ENCODE peak calls at places on chromosome 5, in five cellular contexts. R is heart right ventricle, L is GM23338, P is Peyer's patch, E is neural progenitor cell. D is an unnamed sample.

GRCh38 chr5:142296914-142297417 is 27.9 kb downstream of the SPRY4 start:
- DNase-seq in R (peak; percentile 86), E (no peak), L (no peak), P (no peak), D (no peak)

GRCh38 chr5:130747556-130747955 is 417.5 kb downstream of the HINT1 start:
- DNase-seq in L (no peak), E (no peak), R (no peak), P (no peak), D (no peak)

GRCh38 chr5:68369436-68370125 is 154.0 kb downstream of the PIK3R1 start:
- DNase-seq in R (no peak), P (no peak), L (no peak), E (no peak), D (no peak)

GRCh38 chr5:6714221-6715041 is 1.2 kb downstream of the TENT4A start:
- DNase-seq in L (peak; percentile 35), P (peak; percentile 51), R (peak; percentile 23), E (peak; percentile 70), D (peak; percentile 86)

GRCh38 chr5:170078458-170078857 is 27.2 kb upstream of the FOXI1 start:
- DNase-seq in P (no peak), E (no peak), L (no peak), R (no peak), D (no peak)

GRCh38 chr5:142576303-142576702 is 109.6 kb downstream of the FGF1 start:
- DNase-seq in E (no peak), P (no peak), L (no peak), R (no peak), D (no peak)

GRCh38 chr5:14261237-14261636 is 118.1 kb downstream of the TRIO start:
- DNase-seq in E (peak; percentile 39), P (no peak), R (no peak), L (no peak), D (no peak)

GRCh38 chr5:133474851-133475590 is 137.3 kb downstream of the FSTL4 start:
- DNase-seq in P (no peak), L (no peak), E (no peak), R (no peak), D (no peak)

GRCh38 chr5:27402828-27403227 is 364.4 kb upstream of the CDH9 start:
- DNase-seq in E (no peak), P (no peak), R (no peak), L (no peak), D (no peak)

GRCh38 chr5:14487101-14487895 is 94.3 kb upstream of the OTULINL start:
- DNase-seq in P (no peak), L (peak; percentile 56), R (no peak), E (no peak), D (no peak)

GRCh38 chr5:6758201-6758600 is 45.0 kb downstream of the TENT4A start:
- DNase-seq in L (no peak), R (no peak), P (no peak), E (no peak), D (no peak)

GRCh38 chr5:135473956-135474670 is 22.0 kb upstream of the TIFAB start:
- DNase-seq in E (no peak), P (no peak), R (no peak), L (no peak), D (no peak)

GRCh38 chr5:180639287-180639686 is 10.1 kb downstream of the FLT4 start:
- DNase-seq in E (no peak), R (no peak), L (no peak), P (no peak), D (no peak)

GRCh38 chr5:179420476-179420875 is 75.2 kb upstream of the ADAMTS2 start:
- DNase-seq in R (no peak), E (no peak), P (no peak), L (no peak), D (peak; percentile 26)

GRCh38 chr5:149900390-149900789 is 44.2 kb downstream of the PDE6A start:
- DNase-seq in L (no peak), E (no peak), P (no peak), R (no peak), D (no peak)

GRCh38 chr5:113201715-113202114 is 225.1 kb downstream of the DCP2 start:
- DNase-seq in R (no peak), L (no peak), P (no peak), E (no peak), D (no peak)
- H3K4me3 ChIP-seq in R (peak overlapping the region; percentile 46), L (no peak overlapping the region), P (no peak overlapping the region), E (no peak overlapping the region), D (no peak overlapping the region)

GRCh38 chr5:23013395-23013994 is 160.4 kb upstream of the CDH12 start:
- DNase-seq in R (no peak), E (no peak), P (no peak), L (no peak), D (no peak)
- H3K4me3 ChIP-seq in R (peak overlapping the region; percentile 25), E (no peak overlapping the region), P (peak overlapping the region; percentile 7), L (no peak overlapping the region), D (peak overlapping the region; percentile 20)

DNA sequence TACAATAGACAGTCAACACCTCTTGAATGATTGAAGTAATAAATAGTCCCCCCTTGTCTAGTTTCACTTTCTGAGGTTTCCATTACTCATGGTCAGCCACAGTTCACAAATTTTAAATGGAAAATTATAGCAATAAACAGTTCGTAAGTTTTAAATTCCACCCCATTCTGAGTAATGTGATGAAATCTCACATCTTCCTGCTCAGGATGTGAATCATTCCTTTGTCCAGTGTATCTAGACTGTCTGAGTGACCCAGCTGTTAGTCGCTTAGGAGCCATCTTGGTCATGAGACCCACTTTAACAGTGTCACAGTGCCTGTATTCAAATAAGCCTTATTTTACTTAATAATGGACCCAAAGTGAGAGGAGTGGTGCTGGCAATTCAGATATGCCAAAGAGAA is 311.6 kb upstream of the PRR16 start:
- DNase-seq in L (no peak), R (no peak), P (no peak), E (no peak), D (no peak)
- H3K4me3 ChIP-seq in L (no peak overlapping the region), R (no peak overlapping the region), P (no peak overlapping the region), E (no peak overlapping the region), D (no peak overlapping the region)

GRCh38 chr5:171433952-171434676 is 14.7 kb downstream of the FGF18 start:
- DNase-seq in L (no peak), P (no peak), R (no peak), E (no peak), D (no peak)

GRCh38 chr5:171433352-171433698 is 13.9 kb downstream of the FGF18 start:
- DNase-seq in E (no peak), P (no peak), R (no peak), L (no peak), D (no peak)

GRCh38 chr5:171436804-171437285 is 17.4 kb downstream of the FGF18 start:
- DNase-seq in E (no peak), R (no peak), P (no peak), L (no peak), D (peak; percentile 47)

GRCh38 chr5:171435908-171436307 is 16.5 kb downstream of the FGF18 start:
- DNase-seq in L (no peak), R (no peak), P (no peak), E (no peak), D (no peak)

DNA sequence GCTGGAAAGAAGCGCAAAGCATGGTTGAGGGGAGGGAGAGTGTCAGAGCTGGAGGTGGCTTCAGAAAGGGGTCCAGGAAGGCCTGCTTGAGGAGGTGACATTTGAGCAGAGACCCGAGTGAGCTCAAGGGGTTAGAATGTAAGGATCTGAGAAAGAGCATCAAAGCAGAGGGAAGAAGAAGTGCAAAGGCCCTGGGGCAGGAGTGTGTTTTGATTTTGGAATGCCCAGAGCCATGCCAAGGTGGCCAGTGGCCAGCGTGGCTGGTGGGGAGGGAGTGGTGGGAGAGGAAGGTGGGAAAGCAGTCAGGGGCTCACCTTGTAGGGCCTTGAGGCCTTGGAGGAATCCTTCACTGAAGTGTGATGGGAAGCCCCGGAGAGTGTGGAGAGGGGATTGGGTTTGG is 15.4 kb downstream of the FGF18 start:
- DNase-seq in R (no peak), E (no peak), P (no peak), L (no peak), D (no peak)
- H3K4me3 ChIP-seq in R (no peak overlapping the region), E (no peak overlapping the region), P (no peak overlapping the region), L (no peak overlapping the region), D (no peak overlapping the region)